ENCODE peak calls at places on chromosomes 13 and 19, in five cellular contexts. G, M, K, X and F are unnamed samples.

GRCh38 chr19:49593233-49594113 is 2.5 kb downstream of the PRR12 start:
- DNase-seq in G (peak), M (peak), K (peak), X (peak), F (peak)

GRCh38 chr13:42011601-42012401 is 36.6 kb upstream of the DGKH start:
- DNase-seq in G (no peak), M (no peak), K (no peak), X (peak), F (no peak)

GRCh38 chr19:10009269-10009665 is 1.0 kb downstream of the COL5A3 start:
- DNase-seq in G (no peak), M (peak), K (peak), X (peak), F (peak)

GRCh38 chr13:43054803-43055802 is 31.7 kb downstream of the DNAJC15 start:
- DNase-seq in G (peak), M (peak), K (peak), X (peak), F (no peak)

GRCh38 chr19:48413879-48414623 is 20.6 kb downstream of the GRIN2D start:
- DNase-seq in G (peak), M (no peak), K (no peak), X (peak), F (peak)

GRCh38 chr19:38164526-38164925 is 59.5 kb downstream of the DPF1 start:
- DNase-seq in G (no peak), M (no peak), K (no peak), X (no peak), F (no peak)

GRCh38 chr13:48775285-48775684 is 121.6 kb downstream of the CYSLTR2 start:
- DNase-seq in G (no peak), M (no peak), K (no peak), X (no peak), F (no peak)

GRCh38 chr13:63161219-63161618 is 1745.6 kb upstream of the PCDH20 start:
- DNase-seq in G (no peak), M (no peak), K (no peak), X (no peak), F (no peak)

GRCh38 chr13:70960841-70961443 is 852.7 kb upstream of the KLHL1 start:
- DNase-seq in G (peak), M (peak), K (no peak), X (peak), F (no peak)

GRCh38 chr13:111792956-111793355 is 274.0 kb upstream of the SOX1 start:
- DNase-seq in G (no peak), M (no peak), K (no peak), X (no peak), F (peak)

GRCh38 chr13:50222569-50223332 is 207.5 kb downstream of the KCNRG start:
- DNase-seq in G (no peak), M (peak), K (peak), X (no peak), F (peak)

GRCh38 chr13:110965038-110965754 is 50.3 kb upstream of the ANKRD10 start:
- DNase-seq in G (peak), M (peak), K (no peak), X (no peak), F (no peak)

GRCh38 chr13:40503026-40503425 is 163.4 kb downstream of the FOXO1 start:
- DNase-seq in G (no peak), M (no peak), K (no peak), X (no peak), F (no peak)

GRCh38 chr13:104694397-104694796 is 1628.2 kb upstream of the SLC10A2 start:
- DNase-seq in G (no peak), M (no peak), K (no peak), X (no peak), F (no peak)

GRCh38 chr13:22757530-22758120 is 423.2 kb upstream of the SGCG start:
- DNase-seq in G (peak), M (peak), K (no peak), X (peak), F (no peak)

GRCh38 chr13:38661276-38661675 is 25.6 kb upstream of the FREM2 start:
- DNase-seq in G (no peak), M (peak), K (no peak), X (no peak), F (no peak)

GRCh38 chr19:13053238-13053637 is 49.4 kb downstream of the LYL1 start:
- DNase-seq in G (no peak), M (peak), K (no peak), X (no peak), F (no peak)

GRCh38 chr13:95644611-95645052 is at the start of gene DZIP1:
- DNase-seq in G (peak), M (peak), K (peak), X (peak), F (peak)

GRCh38 chr19:40360020-40360686 is 11.7 kb downstream of the PLD3 start:
- DNase-seq in G (no peak), M (no peak), K (no peak), X (no peak), F (no peak)

GRCh38 chr19:55044286-55044685 is 6.2 kb upstream of the GP6 start:
- DNase-seq in G (no peak), M (no peak), K (no peak), X (no peak), F (peak)

GRCh38 chr13:70170689-70171088 is 62.4 kb upstream of the KLHL1 start:
- DNase-seq in G (no peak), M (no peak), K (no peak), X (no peak), F (no peak)

GRCh38 chr19:45881909-45882528 is 3.9 kb downstream of the IRF2BP1 start:
- DNase-seq in G (no peak), M (no peak), K (no peak), X (peak), F (no peak)

GRCh38 chr19:49151339-49152217 is 3.6 kb downstream of the HRC start:
- DNase-seq in G (peak), M (peak), K (peak), X (peak), F (peak)

GRCh38 chr13:33169273-33169980 is 116.1 kb downstream of the STARD13 start:
- DNase-seq in G (no peak), M (peak), K (no peak), X (no peak), F (no peak)

GRCh38 chr19:45499196-45500180 is 1.2 kb downstream of the PPM1N start:
- DNase-seq in G (peak), M (peak), K (no peak), X (peak), F (peak)

GRCh38 chr13:35727881-35728280 is 251.4 kb upstream of the MAB21L1 start:
- DNase-seq in G (no peak), M (no peak), K (no peak), X (no peak), F (no peak)

GRCh38 chr19:12789098-12789903 is 2.0 kb upstream of the JUNB start:
- DNase-seq in G (peak), M (no peak), K (no peak), X (peak), F (no peak)

GRCh38 chr19:40231544-40232424 is 5.3 kb upstream of the CCNP start:
- DNase-seq in G (no peak), M (peak), K (peak), X (peak), F (no peak)

GRCh38 chr13:112762690-112763080 is 72.8 kb downstream of the ATP11A start:
- DNase-seq in G (no peak), M (no peak), K (no peak), X (no peak), F (peak)

GRCh38 chr13:100298116-100298681 is 209.3 kb downstream of the PCCA start:
- DNase-seq in G (no peak), M (no peak), K (no peak), X (no peak), F (no peak)

GRCh38 chr19:5358173-5358800 is 17.7 kb upstream of the PTPRS start:
- DNase-seq in G (peak), M (no peak), K (no peak), X (peak), F (no peak)

GRCh38 chr19:35702223-35703012 is 1.9 kb upstream of the ZBTB32 start:
- DNase-seq in G (peak), M (peak), K (peak), X (peak), F (peak)
- H3K27ac ChIP-seq in G (peak), M (peak), K (no peak), X (no peak), F (no peak)

DNA sequence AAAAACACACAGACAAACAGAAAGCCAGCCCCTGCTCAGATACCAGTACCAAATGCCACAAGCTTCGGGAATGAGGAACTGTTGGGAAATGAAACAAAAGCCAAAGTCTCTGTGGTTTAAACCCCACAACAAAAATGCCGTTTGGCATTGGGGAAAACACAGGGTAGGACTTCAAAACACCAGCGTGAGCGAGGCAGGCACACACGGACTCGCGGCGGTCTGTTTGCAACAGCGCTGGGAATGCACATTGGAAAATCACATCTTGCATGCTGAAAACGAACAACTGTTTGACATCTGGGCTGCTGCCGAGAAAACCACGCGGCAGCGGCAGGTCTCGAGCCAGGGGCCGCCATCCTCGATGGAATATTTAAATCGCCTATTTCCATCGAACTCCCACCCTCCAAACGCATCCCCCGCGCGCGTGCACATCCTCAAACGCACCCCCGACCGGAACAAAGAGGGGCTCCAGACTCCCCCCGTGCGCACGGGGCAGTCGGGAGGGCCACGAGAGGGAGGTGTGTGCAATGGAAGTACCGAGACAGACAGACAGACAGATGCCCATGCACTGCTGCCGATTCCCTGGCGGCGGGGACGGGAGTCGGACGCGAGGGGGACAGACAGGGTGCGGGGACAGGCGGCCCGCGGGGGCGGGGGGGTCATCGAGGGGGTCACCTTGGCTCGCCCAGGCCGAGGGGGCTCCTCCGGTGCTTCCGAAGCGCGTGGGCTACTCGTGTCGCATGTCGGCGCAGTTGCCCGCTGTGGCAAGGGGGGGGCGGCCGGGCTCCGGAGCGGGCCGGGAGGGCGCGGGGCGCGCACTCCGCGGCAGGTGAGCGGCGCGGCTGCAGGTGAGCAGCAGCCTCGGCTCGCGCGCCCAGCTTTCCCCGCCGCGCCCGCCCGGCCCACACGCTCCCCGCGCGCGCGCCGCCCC is at the start of gene GPR12:
- DNase-seq in G (no peak), M (peak), K (no peak), X (peak), F (no peak)
- TF ChIP-seq CTCF in G (no peak), M (no peak), K (no peak), X (no peak), F (no peak)

GRCh38 chr19:34306824-34307223 is 52.5 kb downstream of the GARRE1 start:
- DNase-seq in G (no peak), M (no peak), K (no peak), X (no peak), F (no peak)
- H3K27ac ChIP-seq in G (no peak), M (no peak), K (peak), X (peak), F (peak)

GRCh38 chr13:75365724-75366173 is 116.2 kb downstream of the TBC1D4 start:
- DNase-seq in G (peak), M (peak), K (no peak), X (peak), F (no peak)
- TF ChIP-seq CTCF in G (no peak), M (no peak), K (peak), X (no peak), F (no peak)

GRCh38 chr19:57671124-57671895 is 2.6 kb downstream of the ZSCAN4 start:
- DNase-seq in G (no peak), M (no peak), K (no peak), X (no peak), F (no peak)

GRCh38 chr19:57672466-57672865 is 3.7 kb downstream of the ZSCAN4 start:
- DNase-seq in G (no peak), M (no peak), K (no peak), X (no peak), F (no peak)

GRCh38 chr19:57675881-57676280 is 5.9 kb upstream of the ZNF551 start:
- DNase-seq in G (no peak), M (no peak), K (no peak), X (no peak), F (no peak)
- H3K27ac ChIP-seq in G (no peak), M (no peak), K (no peak), X (no peak), F (no peak)

GRCh38 chr19:18856385-18857126 is 24.8 kb downstream of the UPF1 start:
- DNase-seq in G (peak), M (peak), K (no peak), X (peak), F (no peak)
- TF ChIP-seq CTCF in G (no peak), M (peak), K (no peak), X (peak), F (peak)